ENCODE peak calls at places on chromosomes 4 and X, in six cellular contexts. V is aorta, S is choroid plexus epithelial cell, W is left lung, T is brain microvascular endothelial cell, P is fibroblast of lung. L is an unnamed sample.

GRCh38 chrX:55907968-55908607 is 190.5 kb downstream of the RRAGB start:
- DNase-seq in V (peak), P (peak), T (peak), W (peak), S (peak), L (peak)

GRCh38 chr4:126267689-126268088 is 952.9 kb downstream of the FAT4 start:
- DNase-seq in V (no peak), S (peak), T (peak), P (peak), W (no peak), L (no peak)

GRCh38 chrX:27918799-27919198 is 62.5 kb downstream of the DCAF8L1 start:
- DNase-seq in T (no peak), V (no peak), W (no peak), S (peak), P (peak), L (peak)

GRCh38 chr4:15515106-15515505 is 45.4 kb downstream of the CC2D2A start:
- DNase-seq in V (no peak), P (no peak), S (peak), W (no peak), T (peak), L (peak)

GRCh38 chr4:88575222-88575621 is 17.1 kb upstream of the HERC3 start:
- DNase-seq in S (no peak), P (no peak), W (no peak), V (no peak), T (no peak), L (no peak)

GRCh38 chr4:168386002-168386401 is 67.5 kb upstream of the DDX60 start:
- DNase-seq in W (no peak), V (no peak), S (no peak), T (no peak), P (no peak), L (no peak)

GRCh38 chrX:72348247-72348979 is 42.7 kb upstream of the CITED1 start:
- DNase-seq in T (no peak), W (no peak), P (no peak), V (no peak), S (no peak), L (no peak)

GRCh38 chrX:10072786-10073568 is 83.8 kb upstream of the CLCN4 start:
- DNase-seq in T (no peak), S (no peak), V (no peak), P (no peak), W (no peak), L (no peak)

GRCh38 chr4:3077796-3078195 is 3.3 kb downstream of the HTT start:
- DNase-seq in V (no peak), S (no peak), W (no peak), P (no peak), T (no peak), L (no peak)

GRCh38 chrX:111127038-111127437 is 31.0 kb downstream of the PAK3 start:
- DNase-seq in P (no peak), W (no peak), S (no peak), T (no peak), V (no peak), L (no peak)

GRCh38 chr4:154612472-154613414 is at the start of gene FGG:
- DNase-seq in P (no peak), T (no peak), W (no peak), V (no peak), S (peak), L (no peak)

GRCh38 chr4:82499705-82500104 is 62.1 kb downstream of the TMEM150C start:
- DNase-seq in S (no peak), P (no peak), W (no peak), V (no peak), T (no peak), L (no peak)

GRCh38 chr4:13546855-13547562 is 2.7 kb upstream of the NKX3-2 start:
- DNase-seq in W (no peak), S (no peak), V (peak), P (no peak), T (no peak), L (no peak)

GRCh38 chrX:68488657-68489056 is 10.2 kb upstream of the YIPF6 start:
- DNase-seq in P (no peak), W (no peak), T (no peak), V (no peak), S (no peak), L (no peak)

GRCh38 chrX:63434206-63434605 is 83.1 kb upstream of the SPIN4 start:
- DNase-seq in W (no peak), V (no peak), T (no peak), S (no peak), P (no peak), L (no peak)

GRCh38 chr4:44629280-44629866 is 22.1 kb downstream of the YIPF7 start:
- DNase-seq in W (no peak), S (peak), T (peak), P (peak), V (no peak), L (peak)

GRCh38 chr4:22514001-22514400 is 1.9 kb downstream of the ADGRA3 start:
- DNase-seq in P (peak), W (no peak), V (no peak), S (peak), T (peak), L (peak)

GRCh38 chr4:59612235-59612634 is 1587.9 kb upstream of the ADGRL3 start:
- DNase-seq in P (peak), T (peak), V (no peak), W (no peak), S (peak), L (peak)

GRCh38 chr4:119113033-119113655 is 22.5 kb upstream of the MYOZ2 start:
- DNase-seq in W (no peak), S (peak), T (peak), P (peak), V (no peak), L (peak)

GRCh38 chr4:4599886-4600285 is 58.0 kb upstream of the STX18 start:
- DNase-seq in V (no peak), P (no peak), T (no peak), W (no peak), S (peak), L (no peak)

GRCh38 chrX:134931550-134931949 is 59.2 kb upstream of the SMIM10 start:
- DNase-seq in T (no peak), V (no peak), S (no peak), W (no peak), P (no peak), L (no peak)

GRCh38 chrX:47216393-47216925 is 2.0 kb upstream of the CDK16 start:
- DNase-seq in T (no peak), S (no peak), P (no peak), V (peak), W (no peak), L (no peak)

GRCh38 chrX:39969099-39969825 is 128.5 kb downstream of the BCOR start:
- DNase-seq in P (no peak), S (peak), V (no peak), W (no peak), T (no peak), L (no peak)

GRCh38 chr4:76177709-76178108 is 29.5 kb upstream of the NUP54 start:
- DNase-seq in S (no peak), W (no peak), T (no peak), V (no peak), P (no peak), L (no peak)

GRCh38 chr4:141654098-141654497 is 17.7 kb downstream of the IL15 start:
- DNase-seq in P (peak), S (peak), W (peak), T (no peak), V (no peak), L (peak)

GRCh38 chr4:16785800-16786527 is 112.5 kb downstream of the LDB2 start:
- DNase-seq in V (no peak), W (no peak), T (peak), P (peak), S (peak), L (no peak)

GRCh38 chr4:75101906-75102888 is 169.3 kb downstream of the PARM1 start:
- DNase-seq in T (no peak), S (no peak), P (no peak), V (no peak), W (no peak), L (no peak)
- H3K4me3 ChIP-seq in T (no peak), S (no peak), P (no peak), V (no peak), W (no peak), L (no peak)

DNA sequence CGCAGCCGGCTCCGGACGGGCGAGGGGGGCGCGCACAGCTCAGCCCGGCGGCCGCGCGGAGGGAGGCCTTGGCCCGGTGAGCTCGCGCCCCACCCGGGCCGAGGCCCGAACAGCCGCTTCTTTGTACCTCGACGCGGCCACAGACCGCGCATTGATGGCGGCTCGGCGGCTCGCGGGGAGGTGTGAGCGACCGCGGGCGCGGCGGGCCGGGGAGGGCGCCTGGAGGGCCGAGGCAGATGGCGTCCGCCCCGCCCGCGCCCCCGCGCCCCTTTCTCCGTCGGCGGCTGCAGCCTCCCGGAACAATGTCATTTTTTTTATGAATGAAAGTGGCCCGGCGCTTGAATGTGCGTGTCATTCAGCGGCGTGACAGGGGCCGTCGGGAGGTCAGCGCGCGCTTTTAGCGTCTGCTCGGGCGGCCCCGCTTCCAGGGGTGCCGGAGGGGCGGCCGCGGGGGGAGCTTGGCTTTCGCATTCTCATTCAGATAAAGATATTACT is 1.8 kb downstream of the FGFR3 start:
- DNase-seq in W (no peak), P (no peak), T (no peak), V (no peak), S (no peak), L (no peak)
- H3K4me3 ChIP-seq in W (peak), P (no peak), T (no peak), V (no peak), S (peak), L (no peak)

DNA sequence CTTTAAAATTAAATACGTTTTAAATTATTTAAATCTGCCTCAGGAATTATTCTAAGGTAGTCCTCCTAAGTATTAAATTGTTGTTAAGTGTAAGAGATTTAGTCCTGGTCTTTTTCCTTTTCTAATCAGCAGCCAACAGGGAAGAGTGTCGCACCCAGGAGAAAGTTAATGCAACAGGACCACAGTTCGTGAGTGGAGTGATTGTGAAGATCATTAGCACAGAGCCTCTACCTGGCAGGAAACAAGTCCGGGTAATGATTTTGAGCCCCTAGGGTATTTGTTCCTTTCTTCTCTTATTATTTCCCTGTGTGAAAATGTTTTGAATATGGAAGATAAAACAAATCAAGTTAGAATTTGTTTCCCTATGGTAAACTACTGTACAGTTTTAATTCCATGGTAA is 13.4 kb downstream of the LARP7 start:
- DNase-seq in V (no peak), T (no peak), S (no peak), P (no peak), W (no peak), L (no peak)
- H3K4me3 ChIP-seq in V (no peak), T (no peak), S (no peak), P (no peak), W (no peak), L (no peak)

GRCh38 chr4:165656399-165656798 is 216.6 kb upstream of the TLL1 start:
- DNase-seq in V (no peak), W (no peak), S (no peak), T (no peak), P (no peak), L (no peak)
- H3K4me3 ChIP-seq in V (no peak), W (no peak), S (no peak), T (no peak), P (no peak), L (no peak)

DNA sequence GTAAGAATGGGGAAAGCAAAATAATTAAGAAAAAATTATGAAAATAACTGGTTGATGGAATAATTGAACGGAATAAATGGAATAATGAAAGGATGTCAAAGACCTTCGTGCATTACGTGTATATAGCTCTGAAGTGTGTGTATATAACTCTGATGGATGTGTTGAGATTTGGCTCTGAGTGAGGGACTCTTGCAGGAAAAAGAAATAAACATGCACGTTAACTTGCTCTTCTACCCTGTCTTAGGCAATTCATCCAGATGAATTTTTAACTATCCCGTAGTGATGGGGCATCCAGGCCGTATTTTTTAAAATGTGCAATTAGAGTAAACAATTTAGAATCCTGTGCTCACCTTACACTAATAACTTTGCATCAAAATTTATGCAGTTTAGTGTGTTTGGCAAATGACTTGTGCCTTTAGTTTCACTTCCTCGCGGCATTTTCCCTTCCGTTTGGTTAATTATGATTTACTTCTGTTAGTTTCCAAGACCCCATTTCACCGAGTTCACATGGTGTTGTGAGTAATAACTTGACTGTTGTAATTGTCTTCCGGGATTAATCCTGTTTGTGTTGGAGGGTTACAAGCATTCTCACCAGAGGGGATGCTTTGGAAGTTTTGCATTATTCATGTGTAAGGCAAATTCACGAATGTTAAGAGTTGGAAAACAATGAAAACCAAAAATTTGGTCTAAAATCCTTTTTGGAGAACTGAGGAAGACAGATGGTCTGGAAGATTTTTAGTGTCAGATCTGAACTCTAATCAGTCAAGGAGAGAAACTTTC is 256.5 kb upstream of the FAT1 start:
- DNase-seq in T (no peak), P (peak), V (no peak), W (no peak), S (peak), L (no peak)
- H3K4me3 ChIP-seq in T (no peak), P (peak), V (peak), W (no peak), S (peak), L (no peak)

GRCh38 chr4:57037982-57038604 is 59.4 kb downstream of the POLR2B start:
- DNase-seq in T (no peak), V (peak), P (peak), W (no peak), S (peak), L (peak)
- H3K4me3 ChIP-seq in T (no peak), V (no peak), P (no peak), W (no peak), S (no peak), L (no peak)

DNA sequence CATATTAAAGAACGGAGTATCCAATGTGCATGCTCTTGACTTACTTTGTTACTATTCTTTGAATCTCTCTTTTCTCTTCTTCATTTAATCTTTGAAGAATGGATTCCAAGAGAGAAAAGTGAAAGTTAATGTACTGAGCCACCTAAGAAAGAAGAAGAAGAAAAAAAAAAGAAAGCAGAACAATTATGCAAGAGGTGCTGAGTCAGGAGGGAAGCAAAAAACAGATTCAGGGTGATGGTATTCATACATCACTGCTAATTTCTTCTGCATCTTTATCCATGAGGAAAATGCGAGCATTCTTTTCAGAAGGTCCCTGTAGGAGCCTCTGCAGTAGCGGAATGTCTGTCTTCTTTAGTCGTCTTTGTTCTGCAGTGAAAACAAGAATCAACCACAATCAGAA is 43.9 kb downstream of the RASSF6 start:
- DNase-seq in V (no peak), P (peak), W (no peak), S (peak), T (no peak), L (no peak)
- H3K4me3 ChIP-seq in V (no peak), P (no peak), W (no peak), S (no peak), T (no peak), L (no peak)

L was measured in astrocyte of the spinal cord.